ENCODE peak calls at places on chromosomes 4 and X, in four cellular contexts. One of them, this sample, is unnamed.

GRCh38 chr4:169282429-169283113 is 11.8 kb upstream of the SH3RF1 start:
- DNase-seq in WTC11: no peak
- DNase-seq in HEK293T: no peak
- DNase-seq in K562: no peak
- DNase-seq in this sample: no peak

GRCh38 chr4:38128478-38129451 is 168.6 kb downstream of the PTTG2 start:
- DNase-seq in WTC11: peak; percentile 34
- DNase-seq in HEK293T: no peak
- DNase-seq in K562: no peak
- DNase-seq in this sample: peak; percentile 91

GRCh38 chr4:26885912-26886274 is 25.3 kb downstream of the STIM2 start:
- DNase-seq in WTC11: no peak
- DNase-seq in HEK293T: no peak
- DNase-seq in K562: no peak
- DNase-seq in this sample: no peak

GRCh38 chr4:118799235-118799932 is 36.5 kb downstream of the SEC24D start:
- DNase-seq in WTC11: no peak
- DNase-seq in HEK293T: no peak
- DNase-seq in K562: no peak
- DNase-seq in this sample: no peak

GRCh38 chrX:136196691-136197155 is 49.4 kb downstream of the FHL1 start:
- DNase-seq in WTC11: no peak
- DNase-seq in HEK293T: no peak
- DNase-seq in K562: no peak
- DNase-seq in this sample: no peak

GRCh38 chrX:18654873-18655836 is 16.8 kb downstream of the RS1 start:
- DNase-seq in WTC11: no peak
- DNase-seq in HEK293T: no peak
- DNase-seq in K562: no peak
- DNase-seq in this sample: peak; percentile 28

GRCh38 chr4:16692021-16692420 is 206.4 kb downstream of the LDB2 start:
- DNase-seq in WTC11: no peak
- DNase-seq in HEK293T: no peak
- DNase-seq in K562: no peak
- DNase-seq in this sample: no peak

GRCh38 chrX:129654652-129655546 is at the start of gene APLN:
- DNase-seq in WTC11: peak; percentile 28
- DNase-seq in HEK293T: peak; percentile 68
- DNase-seq in K562: no peak
- DNase-seq in this sample: no peak

GRCh38 chr4:20639346-20639745 is 60.9 kb upstream of the PACRGL start:
- DNase-seq in WTC11: no peak
- DNase-seq in HEK293T: no peak
- DNase-seq in K562: no peak
- DNase-seq in this sample: no peak

GRCh38 chr4:173461170-173461569 is 62.3 kb upstream of the SCRG1 start:
- DNase-seq in WTC11: no peak
- DNase-seq in HEK293T: no peak
- DNase-seq in K562: peak; percentile 20
- DNase-seq in this sample: no peak

GRCh38 chr4:190016369-190017289 is 10.4 kb downstream of the FRG2 start:
- DNase-seq in WTC11: no peak
- DNase-seq in HEK293T: no peak
- DNase-seq in K562: no peak
- DNase-seq in this sample: no peak

GRCh38 chr4:5051692-5052423 is 578 bp downstream of the STK32B start:
- DNase-seq in WTC11: peak; percentile 55
- DNase-seq in HEK293T: no peak
- DNase-seq in K562: no peak
- DNase-seq in this sample: no peak

GRCh38 chr4:47838445-47838844 is 578 bp upstream of the CORIN start:
- DNase-seq in WTC11: no peak
- DNase-seq in HEK293T: no peak
- DNase-seq in K562: no peak
- DNase-seq in this sample: no peak

GRCh38 chr4:85039526-85039925 is 73.0 kb upstream of the WDFY3 start:
- DNase-seq in WTC11: no peak
- DNase-seq in HEK293T: no peak
- DNase-seq in K562: no peak
- DNase-seq in this sample: no peak

GRCh38 chrX:102765217-102765616 is 44.7 kb downstream of the GPRASP3 start:
- DNase-seq in WTC11: no peak
- DNase-seq in HEK293T: no peak
- DNase-seq in K562: no peak
- DNase-seq in this sample: no peak

GRCh38 chrX:130174051-130174704 is 2.4 kb downstream of the RAB33A start:
- DNase-seq in WTC11: no peak
- DNase-seq in HEK293T: no peak
- DNase-seq in K562: peak; percentile 24
- DNase-seq in this sample: no peak

GRCh38 chrX:66004928-66005831 is 34.7 kb downstream of the VSIG4 start:
- DNase-seq in WTC11: no peak
- DNase-seq in HEK293T: no peak
- DNase-seq in K562: peak; percentile 41
- DNase-seq in this sample: no peak

GRCh38 chrX:40169193-40170086 is 71.7 kb upstream of the BCOR start:
- DNase-seq in WTC11: peak; percentile 80
- DNase-seq in HEK293T: no peak
- DNase-seq in K562: peak; percentile 77
- DNase-seq in this sample: peak; percentile 70

DNA sequence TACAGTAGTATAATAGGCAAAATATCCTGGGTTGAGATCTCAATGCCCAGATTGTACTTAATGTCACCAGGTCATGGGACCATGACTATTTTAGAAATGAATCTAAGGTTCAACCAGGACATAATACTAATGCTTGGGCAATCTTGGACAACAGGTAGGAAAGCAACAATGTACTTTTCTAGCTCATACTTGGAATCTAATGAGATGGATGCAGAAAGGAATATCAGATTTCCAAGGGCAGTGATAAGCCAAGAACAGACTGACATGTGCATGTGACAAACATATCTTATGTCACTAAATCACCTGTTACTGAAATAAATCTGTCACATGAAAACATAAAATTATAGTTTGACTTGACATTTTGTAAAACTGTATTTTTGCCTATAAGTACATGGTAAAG is 51.1 kb downstream of the RPS6KA3 start:
- DNase-seq in WTC11: no peak
- DNase-seq in HEK293T: no peak
- DNase-seq in K562: no peak
- DNase-seq in this sample: no peak
- TF ChIP-seq ELF4 in WTC11: no peak
- TF ChIP-seq ELF4 in HEK293T: no peak
- TF ChIP-seq ELF4 in K562: no peak
- TF ChIP-seq ELF4 in this sample: no peak

DNA sequence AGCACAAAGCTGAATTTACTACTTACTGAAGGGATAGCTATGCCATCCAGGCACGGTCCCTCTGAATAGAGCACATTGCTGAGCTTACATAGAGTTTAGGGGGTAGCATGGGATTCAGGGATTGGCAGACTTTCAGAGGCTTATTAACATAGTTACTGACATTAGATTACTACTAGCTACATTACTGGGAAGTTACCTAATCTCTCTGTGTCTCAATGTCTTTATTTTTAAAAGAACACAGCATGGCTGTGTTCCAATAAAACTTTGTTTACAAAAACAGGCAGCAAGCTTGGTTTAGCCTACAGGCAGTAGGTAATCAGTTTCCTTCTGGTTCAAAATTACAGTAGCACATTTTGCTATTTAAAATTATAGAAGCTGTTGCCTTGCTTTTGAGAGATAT is 7.0 kb downstream of the KLHL8 start:
- DNase-seq in WTC11: no peak
- DNase-seq in HEK293T: no peak
- DNase-seq in K562: no peak
- DNase-seq in this sample: no peak
- TF ChIP-seq ELF4 in WTC11: no peak
- TF ChIP-seq ELF4 in HEK293T: no peak
- TF ChIP-seq ELF4 in K562: no peak
- TF ChIP-seq ELF4 in this sample: no peak

DNA sequence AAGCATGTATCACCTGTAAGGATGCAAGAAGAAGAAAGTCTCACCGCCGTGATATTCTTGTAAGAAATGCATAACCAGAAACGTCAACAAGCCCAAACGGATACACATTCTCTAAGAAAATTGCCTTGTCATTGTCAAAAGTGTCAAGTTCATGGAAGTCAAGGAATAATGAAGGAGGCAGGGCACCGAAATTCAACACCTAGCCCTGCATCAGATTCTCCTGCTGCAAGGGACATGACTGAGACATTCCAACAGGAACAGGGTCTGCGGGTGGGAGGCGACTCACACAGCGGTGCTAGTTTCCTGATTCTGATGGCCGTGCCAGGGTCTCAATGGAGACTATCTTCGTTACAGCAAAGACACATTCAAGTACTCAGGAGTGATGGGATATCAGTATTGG is 26.7 kb downstream of the IRF2 start:
- DNase-seq in WTC11: peak; percentile 56
- DNase-seq in HEK293T: no peak
- DNase-seq in K562: peak; percentile 30
- DNase-seq in this sample: no peak
- TF ChIP-seq ELF4 in WTC11: no peak
- TF ChIP-seq ELF4 in HEK293T: no peak
- TF ChIP-seq ELF4 in K562: no peak
- TF ChIP-seq ELF4 in this sample: no peak

GRCh38 chr4:76078033-76078613 is 3.6 kb downstream of the ART3 start:
- DNase-seq in WTC11: no peak
- DNase-seq in HEK293T: no peak
- DNase-seq in K562: no peak
- DNase-seq in this sample: no peak
- TF ChIP-seq ELF4 in WTC11: no peak
- TF ChIP-seq ELF4 in HEK293T: no peak
- TF ChIP-seq ELF4 in K562: no peak
- TF ChIP-seq ELF4 in this sample: no peak

GRCh38 chr4:80307183-80307735 is 28.3 kb upstream of the CFAP299 start:
- DNase-seq in WTC11: no peak
- DNase-seq in HEK293T: peak; percentile 52
- DNase-seq in K562: no peak
- DNase-seq in this sample: no peak

GRCh38 chr4:80302616-80303223 is 32.8 kb upstream of the CFAP299 start:
- DNase-seq in WTC11: no peak
- DNase-seq in HEK293T: no peak
- DNase-seq in K562: no peak
- DNase-seq in this sample: no peak

GRCh38 chr4:80306255-80306654 is 29.3 kb upstream of the CFAP299 start:
- DNase-seq in WTC11: no peak
- DNase-seq in HEK293T: no peak
- DNase-seq in K562: no peak
- DNase-seq in this sample: no peak

GRCh38 chr4:80307774-80308465 is 27.6 kb upstream of the CFAP299 start:
- DNase-seq in WTC11: no peak
- DNase-seq in HEK293T: peak; percentile 37
- DNase-seq in K562: peak; percentile 35
- DNase-seq in this sample: no peak

GRCh38 chr4:80305466-80305865 is 30.1 kb upstream of the CFAP299 start:
- DNase-seq in WTC11: no peak
- DNase-seq in HEK293T: no peak
- DNase-seq in K562: no peak
- DNase-seq in this sample: no peak
- TF ChIP-seq ELF4 in WTC11: no peak
- TF ChIP-seq ELF4 in HEK293T: no peak
- TF ChIP-seq ELF4 in K562: no peak
- TF ChIP-seq ELF4 in this sample: no peak

GRCh38 chrX:68998716-68999115 is 166.5 kb downstream of the PJA1 start:
- DNase-seq in WTC11: no peak
- DNase-seq in HEK293T: no peak
- DNase-seq in K562: no peak
- DNase-seq in this sample: no peak
- TF ChIP-seq ELF4 in WTC11: no peak
- TF ChIP-seq ELF4 in HEK293T: no peak
- TF ChIP-seq ELF4 in K562: no peak
- TF ChIP-seq ELF4 in this sample: no peak

DNA sequence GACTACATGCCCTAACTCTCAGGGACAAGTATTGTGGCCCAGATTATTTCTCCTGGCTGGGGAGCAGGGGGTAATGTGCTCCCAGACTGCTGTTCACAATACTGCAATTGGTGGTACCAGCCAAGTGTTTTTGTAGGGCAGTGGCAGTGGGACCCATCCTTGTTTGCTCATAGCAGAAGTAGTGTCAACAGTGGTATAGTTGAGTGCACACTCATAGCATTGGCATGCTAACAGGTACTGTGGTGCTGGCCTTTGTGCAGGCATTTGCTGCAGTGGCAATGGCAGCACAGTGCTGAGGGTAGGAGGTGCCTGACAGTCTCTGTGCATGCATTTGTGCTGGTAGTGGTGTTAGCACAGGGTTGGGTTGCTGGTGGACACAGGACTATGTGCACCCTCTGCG is 995.0 kb downstream of the SH3BGRL start:
- DNase-seq in WTC11: no peak
- DNase-seq in HEK293T: no peak
- DNase-seq in K562: no peak
- DNase-seq in this sample: no peak
- TF ChIP-seq ELF4 in WTC11: no peak
- TF ChIP-seq ELF4 in HEK293T: no peak
- TF ChIP-seq ELF4 in K562: no peak
- TF ChIP-seq ELF4 in this sample: no peak